ENCODE peak calls at places on chromosomes 5 and 9, in ten cellular contexts. U is nucleus accumbens; X is cardiac septum; J is activated CD8-positive, alpha-beta T cell treated with anti-CD3 and anti-CD28 coated beads for 36 hours; D is NCI-H69; S is NCI-H1105; C is activated T-cell treated with anti-CD3 and anti-CD28 coated beads, Interleukin-2, amount 50 U/mL, for 1 hour; B is HTR-8/SVneo; E is posterior vena cava; F is hippocampal formation. Z is an unnamed sample.
A peak's percentile ranks its signal among the peaks of the same experiment; 100 is the strongest.

GRCh38 chr9:134344068-134344820 is 18.0 kb downstream of the RXRA start:
- DNase-seq in D (no peak), X (peak; percentile 84), C (peak; percentile 38), B (no peak), E (peak; percentile 91), S (no peak), U (no peak), F (no peak), J (peak; percentile 59), Z (peak; percentile 11)

GRCh38 chr5:170596482-170596881 is 92.7 kb downstream of the KCNIP1 start:
- DNase-seq in X (no peak), J (no peak), E (no peak), D (peak; percentile 48), B (no peak), F (no peak), S (no peak), U (no peak), C (no peak), Z (no peak)

GRCh38 chr5:89844548-89844947 is 565.0 kb downstream of the CETN3 start:
- DNase-seq in U (no peak), C (no peak), F (no peak), B (no peak), E (no peak), S (no peak), D (no peak), J (no peak), X (no peak), Z (no peak)

GRCh38 chr5:32511778-32512374 is 67.3 kb upstream of the ZFR start:
- DNase-seq in X (no peak), U (no peak), E (no peak), S (no peak), F (no peak), D (peak; percentile 44), C (no peak), J (peak; percentile 23), B (no peak), Z (peak; percentile 65)

GRCh38 chr5:157219491-157220271 is 39.0 kb downstream of the ITK start:
- DNase-seq in U (no peak), C (no peak), X (no peak), S (no peak), D (no peak), E (no peak), J (peak; percentile 56), B (no peak), F (no peak), Z (no peak)

GRCh38 chr5:176817369-176817841 is 7.0 kb downstream of the UNC5A start:
- DNase-seq in F (no peak), X (no peak), S (peak; percentile 67), C (no peak), E (peak; percentile 67), D (peak; percentile 93), U (no peak), B (no peak), J (no peak), Z (no peak)

GRCh38 chr9:110078626-110079025 is 129.3 kb downstream of the C9orf152 start:
- DNase-seq in U (no peak), D (peak; percentile 95), B (no peak), F (no peak), C (no peak), E (no peak), S (peak; percentile 61), X (no peak), J (no peak), Z (no peak)

GRCh38 chr9:91898451-91899433 is 51.3 kb downstream of the ROR2 start:
- DNase-seq in E (no peak), U (no peak), C (no peak), X (peak; percentile 72), B (peak; percentile 45), S (peak; percentile 1), J (no peak), F (no peak), D (peak; percentile 98), Z (no peak)

GRCh38 chr5:150644496-150644895 is 4.0 kb downstream of the SYNPO start:
- DNase-seq in E (no peak), S (no peak), X (no peak), U (no peak), J (no peak), D (peak; percentile 64), F (no peak), C (no peak), B (no peak), Z (no peak)

GRCh38 chr5:53113947-53114346 is 4.4 kb upstream of the MOCS2 start:
- DNase-seq in S (no peak), F (no peak), D (no peak), X (no peak), C (no peak), E (no peak), B (no peak), J (no peak), U (no peak), Z (no peak)

GRCh38 chr9:71001780-71002386 is 119.5 kb downstream of the TRPM3 start:
- DNase-seq in D (peak; percentile 66), U (no peak), B (peak; percentile 15), X (no peak), C (no peak), S (peak; percentile 46), E (no peak), J (peak; percentile 15), F (no peak), Z (peak; percentile 33)

GRCh38 chr5:1468629-1469527 is 23.6 kb upstream of the SLC6A3 start:
- DNase-seq in F (no peak), S (no peak), D (no peak), B (no peak), E (peak; percentile 73), U (no peak), J (no peak), X (peak; percentile 66), C (no peak), Z (no peak)

GRCh38 chr5:14945021-14945420 is 73.4 kb upstream of the ANKH start:
- DNase-seq in J (no peak), E (no peak), S (no peak), F (no peak), D (no peak), X (no peak), U (no peak), B (no peak), C (no peak), Z (no peak)

GRCh38 chr9:103649086-103649485 is 445.0 kb upstream of the SMC2 start:
- DNase-seq in E (no peak), B (no peak), X (no peak), U (no peak), S (peak; percentile 62), C (no peak), J (no peak), D (no peak), F (no peak), Z (no peak)

GRCh38 chr9:76987594-76988200 is 31.8 kb upstream of the FOXB2 start:
- DNase-seq in F (peak; percentile 59), D (peak; percentile 88), B (peak; percentile 58), X (no peak), E (no peak), S (peak; percentile 52), U (no peak), J (peak; percentile 20), C (no peak), Z (peak; percentile 34)

GRCh38 chr5:149320791-149321330 is 24.4 kb upstream of the GRPEL2 start:
- DNase-seq in F (peak; percentile 24), S (peak; percentile 78), U (no peak), X (peak; percentile 90), C (no peak), B (peak; percentile 92), D (peak; percentile 95), J (no peak), E (peak; percentile 91), Z (no peak)

GRCh38 chr5:141605523-141606277 is 13.1 kb downstream of the DIAPH1 start:
- DNase-seq in X (peak; percentile 81), U (no peak), D (no peak), B (no peak), J (peak; percentile 88), C (peak; percentile 57), S (no peak), F (no peak), E (no peak), Z (peak; percentile 99)

GRCh38 chr9:110752766-110753165 is 84.2 kb downstream of the MUSK start:
- DNase-seq in S (no peak), U (no peak), X (no peak), B (peak; percentile 51), J (no peak), D (peak; percentile 5), C (no peak), F (no peak), E (no peak), Z (no peak)

GRCh38 chr9:133844876-133845658 is 106.9 kb upstream of the SARDH start:
- DNase-seq in X (peak; percentile 90), D (peak; percentile 62), J (peak; percentile 9), S (no peak), F (peak; percentile 19), E (peak; percentile 95), U (no peak), B (peak; percentile 11), C (no peak), Z (no peak)

GRCh38 chr5:113510836-113511451 is 2.5 kb upstream of the YTHDC2 start:
- DNase-seq in E (no peak), S (no peak), D (peak; percentile 68), C (no peak), X (no peak), B (peak; percentile 31), F (no peak), U (no peak), J (no peak), Z (no peak)

GRCh38 chr9:97468658-97469448 is 32.6 kb upstream of the TMOD1 start:
- DNase-seq in B (peak; percentile 63), S (peak; percentile 20), U (peak; percentile 32), D (peak; percentile 89), C (peak; percentile 38), X (peak; percentile 80), E (peak; percentile 86), F (peak; percentile 85), J (peak; percentile 64), Z (peak; percentile 16)

GRCh38 chr5:124302504-124302903 is 443.9 kb downstream of the ZNF608 start:
- DNase-seq in X (no peak), D (no peak), B (no peak), S (no peak), E (no peak), C (no peak), J (no peak), U (no peak), F (no peak), Z (no peak)

GRCh38 chr5:150051657-150052195 is 34.6 kb downstream of the CSF1R start:
- DNase-seq in F (no peak), S (no peak), C (no peak), X (no peak), E (no peak), D (no peak), U (no peak), B (no peak), J (no peak), Z (no peak)

GRCh38 chr5:35364350-35364749 is 134.1 kb upstream of the PRLR start:
- DNase-seq in B (no peak), D (no peak), F (no peak), X (no peak), S (no peak), E (no peak), U (no peak), C (no peak), J (no peak), Z (no peak)

GRCh38 chr5:107272954-107273353 is 397.8 kb downstream of the EFNA5 start:
- DNase-seq in X (no peak), C (no peak), U (no peak), J (no peak), F (no peak), B (no peak), D (no peak), S (no peak), E (no peak), Z (no peak)

GRCh38 chr5:147169399-147169798 is 65.4 kb upstream of the STK32A start:
- DNase-seq in F (no peak), E (no peak), U (no peak), C (no peak), S (no peak), X (no peak), D (peak; percentile 29), B (no peak), J (no peak), Z (no peak)

GRCh38 chr5:110751902-110752762 is 13.3 kb downstream of the SLC25A46 start:
- DNase-seq in S (no peak), X (no peak), J (peak; percentile 63), U (no peak), E (no peak), B (no peak), C (no peak), F (no peak), D (no peak), Z (peak; percentile 92)

GRCh38 chr5:140246378-140247122 is 56.4 kb downstream of the PFDN1 start:
- DNase-seq in B (peak; percentile 29), F (peak; percentile 32), X (peak; percentile 80), U (no peak), J (no peak), S (no peak), E (peak; percentile 86), D (no peak), C (no peak), Z (no peak)